ENCODE peak calls at places on chromosome 5, in nine cellular contexts. I is stomach, D is K562, P is spleen, R is transverse colon, T is GM12878, M is breast epithelium, K is vagina, J is HepG2. Y is an unnamed sample.

GRCh38 chr5:162672030-162672429 is 604.5 kb downstream of the GABRG2 start:
- DNase-seq in T (no peak), K (no peak), D (no peak), R (no peak), M (no peak), I (no peak), J (no peak), P (no peak), Y (no peak)

GRCh38 chr5:172179032-172179989 is 8.7 kb downstream of the STK10 start:
- DNase-seq in M (no peak), I (no peak), J (no peak), K (no peak), D (no peak), R (peak; percentile 45), P (peak; percentile 82), T (peak; percentile 71), Y (no peak)

GRCh38 chr5:96294887-96295209 is 138.2 kb downstream of the PCSK1 start:
- DNase-seq in D (no peak), K (no peak), T (no peak), P (no peak), M (no peak), J (no peak), I (no peak), R (no peak), Y (no peak)

GRCh38 chr5:66949066-66949465 is 247.5 kb downstream of the CD180 start:
- DNase-seq in D (no peak), P (no peak), I (no peak), R (no peak), K (no peak), T (no peak), J (no peak), M (no peak), Y (no peak)

GRCh38 chr5:31757813-31758212 is 118.9 kb downstream of the PDZD2 start:
- DNase-seq in I (no peak), M (no peak), P (no peak), K (no peak), D (no peak), T (no peak), J (no peak), R (no peak), Y (no peak)

GRCh38 chr5:145811834-145812625 is 23.1 kb downstream of the PRELID2 start:
- DNase-seq in I (no peak), J (peak; percentile 6), P (no peak), M (no peak), T (no peak), R (no peak), D (no peak), K (no peak), Y (peak; percentile 29)

GRCh38 chr5:105288946-105289345 is 1726.4 kb upstream of the NUDT12 start:
- DNase-seq in I (no peak), J (no peak), T (no peak), P (no peak), K (no peak), D (no peak), M (no peak), R (no peak), Y (no peak)

GRCh38 chr5:146401021-146401420 is 46.1 kb upstream of the TCERG1 start:
- DNase-seq in D (peak; percentile 12), I (no peak), J (no peak), M (no peak), R (no peak), K (peak; percentile 69), T (no peak), P (no peak), Y (peak; percentile 78)

GRCh38 chr5:37847978-37848425 is 8.2 kb upstream of the GDNF start:
- DNase-seq in I (no peak), J (peak; percentile 26), D (no peak), R (no peak), M (no peak), K (no peak), P (no peak), T (peak; percentile 49), Y (no peak)

GRCh38 chr5:16051246-16051645 is 128.3 kb downstream of the MARCHF11 start:
- DNase-seq in K (no peak), J (no peak), M (no peak), I (no peak), R (no peak), T (no peak), P (no peak), D (no peak), Y (no peak)

GRCh38 chr5:65812648-65813047 is 90.6 kb downstream of the NLN start:
- DNase-seq in M (no peak), T (no peak), I (peak; percentile 46), P (no peak), R (peak; percentile 75), J (no peak), D (peak; percentile 25), K (no peak), Y (no peak)

GRCh38 chr5:143119301-143119769 is 284.2 kb downstream of the NR3C1 start:
- DNase-seq in I (no peak), T (no peak), M (no peak), D (no peak), R (no peak), K (no peak), J (no peak), P (no peak), Y (no peak)

GRCh38 chr5:160439205-160439600 is 17.5 kb downstream of the PTTG1 start:
- DNase-seq in T (peak; percentile 89), D (peak; percentile 85), J (peak; percentile 69), P (peak; percentile 95), R (peak; percentile 94), M (peak; percentile 80), K (no peak), I (peak; percentile 90), Y (peak; percentile 97)

GRCh38 chr5:80217667-80218066 is 38.2 kb downstream of the SERINC5 start:
- DNase-seq in I (no peak), D (no peak), T (no peak), K (no peak), M (no peak), J (no peak), P (no peak), R (no peak), Y (no peak)

GRCh38 chr5:77066823-77067442 is 20.2 kb downstream of the ZBED3 start:
- DNase-seq in R (no peak), M (no peak), K (no peak), T (no peak), J (no peak), D (no peak), I (no peak), P (no peak), Y (no peak)

GRCh38 chr5:76838481-76839261 is 11.1 kb upstream of the S100Z start:
- DNase-seq in D (no peak), K (no peak), J (peak; percentile 15), M (no peak), P (no peak), I (no peak), T (no peak), R (peak; percentile 51), Y (no peak)

GRCh38 chr5:23013395-23013994 is 160.4 kb upstream of the CDH12 start:
- DNase-seq in K (no peak), R (no peak), M (no peak), P (no peak), J (no peak), D (no peak), T (no peak), I (no peak), Y (no peak)

DNA sequence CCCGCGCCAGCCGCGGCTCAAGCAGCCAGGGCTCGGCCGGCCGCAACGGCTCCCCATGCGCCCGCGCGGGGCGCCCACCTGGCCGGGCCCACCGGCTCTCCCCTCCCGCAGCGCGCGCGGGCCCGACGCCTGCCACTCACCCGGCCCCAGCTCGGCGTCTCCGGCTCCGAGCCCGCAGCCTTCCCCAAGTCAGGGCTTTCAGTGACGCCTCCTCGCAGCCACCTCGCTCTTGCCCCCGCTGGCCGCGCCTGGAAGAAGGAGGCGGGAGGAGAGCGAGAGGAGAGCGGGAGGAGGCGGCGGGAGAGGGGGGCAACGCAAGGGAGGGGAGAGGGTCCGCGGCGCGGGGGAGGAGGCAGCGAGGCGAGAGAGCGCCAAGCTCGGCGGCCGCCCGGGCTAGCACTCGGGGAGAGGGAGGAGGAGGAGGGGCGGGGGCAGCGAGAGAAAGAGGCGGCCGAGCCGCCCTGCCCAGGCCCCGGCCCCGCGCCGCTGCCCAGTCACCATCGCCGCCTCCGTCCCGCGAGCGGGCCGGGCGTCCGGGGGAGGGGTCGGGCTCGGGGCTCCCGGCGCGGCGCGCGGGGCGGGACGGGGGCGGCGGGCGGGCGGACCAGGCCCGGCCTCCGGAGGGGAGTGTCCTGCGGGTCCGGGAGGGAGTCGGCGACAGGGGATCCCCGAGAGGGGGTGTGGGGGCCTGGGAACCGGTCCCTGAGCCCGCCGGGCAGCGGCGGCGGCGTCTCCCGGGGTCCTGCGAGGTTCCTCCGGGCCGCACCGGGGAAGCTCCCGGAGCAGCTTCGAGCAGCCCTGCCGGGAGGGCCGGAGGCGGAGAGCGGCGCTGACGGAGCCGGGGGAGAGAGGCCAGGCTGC is at the start of gene LHFPL2:
- DNase-seq in T (no peak), I (peak; percentile 77), D (peak; percentile 56), J (no peak), P (peak; percentile 89), M (peak; percentile 63), R (peak; percentile 76), K (no peak), Y (peak; percentile 94)
- TF ChIP-seq POLR2AphosphoS5 in T (no peak), I (no peak), D (no peak), J (no peak), P (no peak), M (peak; percentile 25), R (peak; percentile 18), K (peak; percentile 74), Y (peak; percentile 67)

GRCh38 chr5:147403659-147404640 is 105.9 kb downstream of the DPYSL3 start:
- DNase-seq in T (peak; percentile 63), K (peak; percentile 96), P (no peak), D (no peak), R (peak; percentile 32), I (no peak), J (no peak), M (no peak), Y (peak; percentile 93)
- TF ChIP-seq POLR2A in T (no peak), K (no peak), P (no peak), D (no peak), R (no peak), I (no peak), J (no peak), M (no peak), Y (no peak)

DNA sequence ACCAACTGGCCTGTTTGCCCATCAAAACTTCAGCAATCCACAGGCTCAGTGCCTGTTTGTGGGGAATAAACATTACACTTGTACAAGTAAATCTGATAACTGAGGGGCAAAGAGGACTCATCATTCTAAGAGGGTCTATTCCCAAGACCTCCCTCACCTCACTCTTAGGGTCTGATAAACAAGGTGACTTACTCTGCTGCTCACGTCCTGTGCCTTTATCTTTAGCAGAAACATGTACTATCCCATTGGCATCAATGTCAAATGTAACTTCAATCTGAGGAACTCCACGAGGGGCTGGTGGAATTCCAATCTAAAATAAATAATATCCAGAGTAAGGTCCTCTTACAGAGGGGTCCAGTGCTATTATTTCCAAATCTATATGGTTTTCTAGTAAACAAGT is 14.6 kb upstream of the ETF1 start:
- DNase-seq in J (no peak), M (no peak), R (no peak), D (no peak), K (no peak), P (no peak), T (no peak), I (no peak), Y (no peak)
- TF ChIP-seq POLR2AphosphoS5 in J (no peak), M (no peak), R (no peak), D (no peak), K (no peak), P (no peak), T (no peak), I (no peak), Y (no peak)

DNA sequence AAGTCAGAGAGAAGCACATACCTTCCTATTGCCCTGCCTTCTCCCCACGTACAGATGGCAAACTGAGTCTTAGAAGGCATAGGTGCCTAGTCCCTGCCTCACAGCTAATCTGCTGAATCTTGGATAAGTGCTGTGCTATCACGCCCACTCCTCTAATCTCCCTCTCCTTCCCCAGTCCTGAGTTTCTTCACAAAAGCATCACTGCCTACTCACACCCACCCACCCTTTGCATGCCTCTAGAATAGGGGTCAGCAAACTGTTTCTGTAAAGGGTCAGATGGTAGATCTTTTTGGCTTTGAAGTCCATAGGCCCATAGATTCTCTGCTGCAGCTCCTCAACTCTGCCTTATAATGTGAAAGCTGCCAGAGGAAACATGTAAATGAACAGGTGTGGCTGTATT is 23.2 kb upstream of the JADE2 start:
- DNase-seq in R (no peak), P (no peak), T (no peak), I (no peak), D (no peak), M (no peak), K (no peak), J (no peak), Y (no peak)
- TF ChIP-seq POLR2A in R (no peak), P (no peak), T (no peak), I (no peak), D (no peak), M (no peak), K (no peak), J (no peak), Y (no peak)

Y was measured in esophagus muscularis mucosa.